ENCODE peak calls at places on chromosomes 1 and 21, in four cellular contexts. J is HCT116, M is HepG2, T is K562. G is an unnamed sample.

GRCh38 chr1:247291161-247291560 is 35.3 kb downstream of the VN1R5 start:
- DNase-seq in J (no peak), M (no peak), T (no peak), G (no peak)

GRCh38 chr1:177848577-177848976 is 121.3 kb downstream of the SEC16B start:
- DNase-seq in J (no peak), M (no peak), T (no peak), G (no peak)

GRCh38 chr1:45230537-45230936 is 24.1 kb upstream of the ZSWIM5 start:
- DNase-seq in J (no peak), M (peak), T (no peak), G (no peak)

GRCh38 chr1:115114308-115114707 is 25.0 kb upstream of the TSPAN2 start:
- DNase-seq in J (peak), M (no peak), T (no peak), G (no peak)

GRCh38 chr21:35019631-35020032 is 29.5 kb downstream of the RUNX1 start:
- DNase-seq in J (no peak), M (peak), T (no peak), G (no peak)

GRCh38 chr21:42688841-42689371 is 35.5 kb downstream of the PDE9A start:
- DNase-seq in J (no peak), M (no peak), T (peak), G (no peak)

GRCh38 chr1:227786673-227787512 is 28.6 kb upstream of the PRSS38 start:
- DNase-seq in J (no peak), M (no peak), T (no peak), G (no peak)

GRCh38 chr1:110916274-110916668 is 43.3 kb downstream of the CD53 start:
- DNase-seq in J (no peak), M (no peak), T (no peak), G (no peak)

GRCh38 chr1:58699011-58699762 is 675 bp downstream of the MYSM1 start:
- DNase-seq in J (no peak), M (no peak), T (peak), G (no peak)

DNA sequence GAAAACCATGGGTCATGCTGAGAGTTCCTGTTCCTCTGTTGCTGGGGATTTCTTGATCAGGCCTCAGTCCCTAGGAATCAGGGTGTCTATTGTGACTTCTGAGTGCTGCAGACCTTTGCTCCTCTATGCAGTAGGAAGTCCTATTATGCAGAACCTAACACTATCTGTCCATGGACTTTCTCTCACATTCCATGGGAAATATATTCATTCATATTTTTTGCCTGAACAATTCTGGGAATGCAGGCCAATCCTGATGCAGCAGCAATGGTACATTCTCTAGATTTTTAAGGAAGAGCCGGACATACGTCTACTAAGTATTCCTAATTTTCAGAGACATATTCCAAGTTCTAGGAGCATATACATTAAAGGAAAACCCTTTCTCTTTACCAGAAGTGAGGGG is 61.1 kb upstream of the C1orf87 start:
- DNase-seq in J (no peak), M (no peak), T (no peak), G (no peak)
- H3K27ac ChIP-seq in J (no peak), M (no peak), T (no peak), G (no peak)

DNA sequence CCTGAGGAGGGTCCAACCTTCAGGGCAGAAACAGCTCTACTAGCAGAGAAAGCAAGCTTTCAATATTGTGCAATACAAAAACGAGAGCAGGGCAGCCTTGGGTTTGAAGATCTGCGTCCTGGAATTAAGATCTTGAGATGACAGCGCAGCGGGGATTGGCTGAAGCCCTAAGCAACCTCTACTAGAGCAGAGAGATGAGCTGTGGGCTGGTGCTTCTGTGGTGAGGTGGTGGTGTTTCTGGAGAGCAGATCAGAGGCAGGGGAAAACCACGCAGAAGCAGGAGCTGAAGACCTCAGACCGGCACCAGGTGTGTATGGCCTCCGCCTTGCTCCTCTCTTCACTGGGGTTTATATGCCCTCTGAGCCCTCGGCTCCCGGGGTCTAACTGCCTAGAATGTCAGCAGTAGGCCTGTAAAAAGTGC is 12.5 kb downstream of the TRAF3IP3 start:
- DNase-seq in J (no peak), M (no peak), T (no peak), G (no peak)
- H3K4me3 ChIP-seq in J (no peak), M (no peak), T (no peak), G (no peak)

GRCh38 chr1:98133151-98133550 is 212.3 kb upstream of the DPYD start:
- DNase-seq in J (no peak), M (no peak), T (no peak), G (no peak)
- TF ChIP-seq TCF7L2 in J (no peak), M (no peak), T (no peak), G (no peak)

GRCh38 chr21:43922949-43923348 is 57.9 kb downstream of the AGPAT3 start:
- DNase-seq in J (no peak), M (no peak), T (no peak), G (no peak)
- H3K27ac ChIP-seq in J (no peak), M (no peak), T (peak), G (no peak)

DNA sequence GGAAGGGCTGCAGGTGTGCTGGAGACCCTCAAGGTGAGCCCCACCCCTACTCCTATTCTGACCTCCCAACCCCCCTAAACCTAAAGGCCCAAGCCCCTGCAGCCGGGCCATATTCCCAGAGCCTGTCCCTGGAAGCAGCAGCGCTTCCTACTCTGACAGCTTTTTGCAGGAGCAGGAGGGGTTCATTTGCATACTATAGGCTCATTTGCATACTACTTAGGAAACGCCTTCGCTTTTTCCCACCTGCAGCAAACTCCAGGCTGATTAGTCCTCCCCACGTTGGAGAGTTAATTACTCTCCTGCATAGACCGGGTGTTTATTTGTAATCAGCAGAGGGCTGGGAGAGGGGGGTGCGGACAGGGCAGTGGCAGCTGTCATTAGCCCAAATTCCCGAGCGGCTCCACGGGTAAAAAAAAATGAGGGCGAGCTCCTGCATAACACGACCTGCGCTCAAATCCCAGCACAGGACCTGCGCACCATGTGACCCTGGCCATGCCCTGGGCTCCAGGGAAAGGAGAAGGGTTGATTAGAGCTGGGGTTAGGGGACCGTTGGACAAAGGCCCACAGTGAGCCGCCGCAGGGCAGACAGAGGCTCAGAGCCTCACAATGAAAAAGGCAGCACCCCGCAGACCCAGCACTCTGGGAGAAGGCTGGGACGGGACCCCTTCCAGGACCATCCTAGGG is 10.1 kb upstream of the C1QA start:
- DNase-seq in J (no peak), M (no peak), T (no peak), G (no peak)
- H3K4me3 ChIP-seq in J (no peak), M (no peak), T (no peak), G (no peak)

DNA sequence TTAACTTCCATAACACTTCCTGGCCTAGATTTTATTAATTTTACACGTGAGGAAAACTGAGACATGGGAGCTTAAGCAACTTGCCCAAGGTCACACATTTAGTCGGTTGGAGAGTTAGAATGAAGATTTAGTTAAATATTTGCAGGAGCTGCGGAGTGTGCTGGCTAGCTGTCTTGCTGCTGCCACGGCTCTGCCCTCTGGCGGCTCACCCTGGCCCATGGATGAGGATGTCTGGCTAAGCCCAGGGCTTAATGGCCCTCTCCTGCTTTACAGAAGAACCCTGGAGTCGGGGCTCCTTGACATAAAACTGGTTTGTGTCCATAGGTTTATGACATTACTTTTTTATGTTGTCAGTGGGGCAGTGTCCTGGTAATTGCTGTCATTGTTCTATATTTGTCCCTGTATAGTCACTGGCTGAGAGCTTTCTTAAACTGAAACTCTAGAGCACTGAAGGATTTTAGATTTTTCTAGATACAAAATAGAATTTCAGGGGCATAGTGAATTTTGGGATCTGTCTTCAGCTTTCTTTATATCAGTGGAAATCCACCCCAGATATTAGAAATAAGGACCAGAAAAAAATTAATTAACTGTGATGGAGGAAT is 88.9 kb upstream of the WLS start:
- DNase-seq in J (no peak), M (peak), T (peak), G (no peak)
- TF ChIP-seq TCF7L2 in J (no peak), M (no peak), T (no peak), G (no peak)

GRCh38 chr1:23524716-23525401 is 6.2 kb downstream of the E2F2 start:
- DNase-seq in J (no peak), M (no peak), T (peak), G (no peak)

GRCh38 chr1:23527366-23527765 is 3.7 kb downstream of the E2F2 start:
- DNase-seq in J (no peak), M (no peak), T (no peak), G (no peak)

GRCh38 chr1:23528245-23528978 is 2.6 kb downstream of the E2F2 start:
- DNase-seq in J (peak), M (peak), T (peak), G (peak)

GRCh38 chr1:23525558-23526174 is 5.4 kb downstream of the E2F2 start:
- DNase-seq in J (no peak), M (no peak), T (no peak), G (no peak)

DNA sequence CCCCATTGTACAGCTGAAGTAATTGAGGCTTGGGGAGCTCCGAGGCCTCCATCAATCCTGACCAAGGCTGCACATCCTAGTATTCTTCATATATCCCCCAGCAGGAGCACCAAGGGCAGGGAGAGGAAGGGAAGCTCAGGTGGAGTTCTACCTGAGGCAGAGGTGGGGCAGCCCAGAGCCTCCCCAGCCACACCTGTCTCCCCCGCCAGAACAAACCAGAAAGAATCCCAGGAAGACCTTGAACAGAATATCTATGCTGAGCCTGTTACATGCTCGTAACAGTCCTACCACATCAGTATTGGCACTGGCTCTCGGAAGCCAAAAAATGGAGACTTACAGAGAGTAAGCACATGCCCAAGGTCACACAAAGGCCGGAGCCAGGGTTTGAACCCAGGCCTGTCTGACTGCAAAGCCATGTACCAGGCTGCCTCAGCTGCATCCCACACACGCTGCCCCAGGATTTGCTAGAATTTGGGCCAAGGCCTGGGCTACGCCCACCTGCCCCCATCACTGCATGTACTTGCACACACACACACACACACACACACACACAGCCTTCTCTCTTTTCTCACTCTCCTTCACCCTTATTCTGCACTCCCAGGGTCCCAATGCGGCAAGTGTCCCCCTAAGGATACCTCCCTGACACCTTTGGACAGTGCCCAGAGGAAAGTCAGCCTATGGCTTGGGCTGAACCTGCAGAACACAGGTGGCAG is 4.5 kb downstream of the E2F2 start:
- DNase-seq in J (no peak), M (no peak), T (no peak), G (no peak)
- H3K27ac ChIP-seq in J (no peak), M (no peak), T (no peak), G (no peak)

DNA sequence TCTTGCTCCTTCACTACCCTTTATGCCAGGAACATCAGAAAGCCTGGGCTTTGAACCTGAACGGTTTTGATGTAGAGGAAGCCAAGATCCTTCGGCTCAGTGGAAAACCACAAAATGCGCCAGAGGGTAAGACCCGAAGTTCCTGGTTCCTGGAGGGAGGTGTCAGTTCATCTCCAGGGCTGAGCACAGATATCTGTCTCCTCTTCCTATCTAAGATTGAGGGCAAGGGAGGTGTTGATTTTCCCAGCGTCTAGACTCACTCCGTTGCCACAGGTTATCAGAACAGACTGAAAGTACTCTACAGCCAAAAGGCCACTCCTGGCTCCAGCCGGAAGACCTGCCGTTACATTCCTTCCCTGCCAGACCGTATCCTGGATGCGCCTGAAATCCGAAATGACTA is 915 bp downstream of the CDC20 start:
- DNase-seq in J (no peak), M (no peak), T (no peak), G (no peak)
- H3K4me3 ChIP-seq in J (peak), M (peak), T (peak), G (peak)

DNA sequence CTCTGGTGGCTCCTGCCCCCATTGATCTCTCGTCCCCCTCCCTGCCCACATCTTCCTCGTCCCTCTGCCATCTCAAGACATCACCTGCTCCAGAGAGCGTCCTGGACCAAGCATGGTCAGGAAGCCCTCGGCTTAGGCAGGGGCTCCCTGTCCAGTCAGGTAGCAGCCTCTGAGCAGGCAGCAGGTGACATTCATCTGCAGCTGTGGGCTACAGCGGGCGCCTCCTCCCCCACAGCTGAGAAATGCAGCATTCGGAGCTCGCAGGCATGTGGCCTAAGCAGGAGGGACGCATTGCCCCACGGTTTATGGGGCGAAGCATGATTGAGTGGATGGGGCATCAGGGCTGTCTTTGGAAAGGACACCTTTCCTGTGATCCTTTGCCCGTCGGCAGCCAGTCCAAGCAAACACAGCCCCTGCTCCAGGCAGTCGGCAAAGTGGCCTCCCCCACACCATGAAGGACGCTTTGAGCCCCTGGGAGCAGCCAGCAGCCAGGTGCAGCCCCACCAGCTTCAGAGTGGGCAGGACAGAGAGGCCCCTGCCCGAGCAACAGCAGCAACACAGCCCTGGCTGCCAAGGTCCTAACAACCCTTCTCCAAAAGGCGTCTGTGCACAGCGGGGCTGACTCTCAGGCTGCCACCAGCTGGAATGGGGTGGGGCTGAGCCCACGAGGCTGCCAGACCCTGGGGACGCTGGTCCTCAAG is 234.1 kb upstream of the VAMP3 start:
- DNase-seq in J (no peak), M (no peak), T (no peak), G (no peak)
- TF ChIP-seq TCF7L2 in J (no peak), M (no peak), T (no peak), G (no peak)

DNA sequence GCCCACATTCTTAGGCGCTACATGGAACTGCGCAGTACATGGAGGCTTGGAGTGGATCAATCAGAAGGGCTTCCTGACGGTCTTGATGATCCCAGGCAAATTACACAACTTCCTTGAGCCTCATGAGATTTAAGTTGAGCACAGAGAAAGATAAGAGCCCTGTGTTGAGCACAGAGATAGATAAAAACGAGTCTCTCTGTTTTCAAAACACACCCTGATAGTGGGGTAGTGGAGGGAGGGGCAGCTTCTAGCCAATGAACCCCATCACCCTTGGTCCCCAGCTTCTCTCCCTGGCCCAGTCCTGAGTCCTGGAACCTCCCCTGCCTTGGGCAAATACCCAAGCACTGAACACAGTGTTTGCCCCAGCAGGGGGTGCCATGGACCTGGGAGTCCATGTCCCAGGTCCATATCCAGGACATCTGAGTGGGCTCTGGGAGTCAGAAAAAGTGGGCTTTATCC is 9.1 kb downstream of the POU3F1 start:
- DNase-seq in J (no peak), M (no peak), T (peak), G (no peak)
- H3K27ac ChIP-seq in J (no peak), M (no peak), T (no peak), G (no peak)